ENCODE peak calls at places on chromosome 20, in ten cellular contexts. One of them, this sample, is unnamed.

GRCh38 chr20:7882076-7882475 is 58.2 kb downstream of the HAO1 start:
- DNase-seq in transverse colon: no peak
- DNase-seq in H1: no peak
- DNase-seq in GM12891: no peak
- DNase-seq in IMR-90: no peak
- DNase-seq in heart left ventricle: no peak
- DNase-seq in ovary: no peak
- DNase-seq in uterus: no peak
- DNase-seq in upper lobe of left lung: no peak
- DNase-seq in HCT116: no peak
- DNase-seq in this sample: no peak

GRCh38 chr20:42588847-42589246 is 600.9 kb downstream of the PTPRT start:
- DNase-seq in uterus: no peak
- DNase-seq in HCT116: no peak
- DNase-seq in ovary: no peak
- DNase-seq in heart left ventricle: no peak
- DNase-seq in IMR-90: no peak
- DNase-seq in H1: no peak
- DNase-seq in transverse colon: no peak
- DNase-seq in GM12891: no peak
- DNase-seq in upper lobe of left lung: no peak
- DNase-seq in this sample: no peak

GRCh38 chr20:24425523-24425922 is 43.9 kb upstream of the SYNDIG1 start:
- DNase-seq in GM12891: no peak
- DNase-seq in heart left ventricle: no peak
- DNase-seq in ovary: no peak
- DNase-seq in uterus: no peak
- DNase-seq in transverse colon: no peak
- DNase-seq in IMR-90: no peak
- DNase-seq in upper lobe of left lung: no peak
- DNase-seq in HCT116: no peak
- DNase-seq in H1: no peak
- DNase-seq in this sample: no peak

GRCh38 chr20:46011631-46012482 is 3.1 kb downstream of the MMP9 start:
- DNase-seq in upper lobe of left lung: peak
- DNase-seq in uterus: no peak
- DNase-seq in heart left ventricle: peak
- DNase-seq in transverse colon: peak
- DNase-seq in ovary: no peak
- DNase-seq in GM12891: no peak
- DNase-seq in HCT116: peak
- DNase-seq in H1: peak
- DNase-seq in IMR-90: peak
- DNase-seq in this sample: peak

GRCh38 chr20:699811-700338 is 24.3 kb upstream of the SCRT2 start:
- DNase-seq in GM12891: no peak
- DNase-seq in ovary: no peak
- DNase-seq in heart left ventricle: peak
- DNase-seq in IMR-90: no peak
- DNase-seq in H1: no peak
- DNase-seq in transverse colon: no peak
- DNase-seq in upper lobe of left lung: no peak
- DNase-seq in uterus: no peak
- DNase-seq in HCT116: no peak
- DNase-seq in this sample: no peak

GRCh38 chr20:45111799-45112471 is 3.0 kb downstream of the WFDC5 start:
- DNase-seq in transverse colon: no peak
- DNase-seq in upper lobe of left lung: no peak
- DNase-seq in IMR-90: no peak
- DNase-seq in ovary: no peak
- DNase-seq in uterus: no peak
- DNase-seq in GM12891: no peak
- DNase-seq in H1: no peak
- DNase-seq in HCT116: no peak
- DNase-seq in heart left ventricle: no peak
- DNase-seq in this sample: no peak

GRCh38 chr20:9330151-9330550 is 184.2 kb upstream of the LAMP5 start:
- DNase-seq in heart left ventricle: no peak
- DNase-seq in upper lobe of left lung: no peak
- DNase-seq in uterus: no peak
- DNase-seq in IMR-90: no peak
- DNase-seq in ovary: no peak
- DNase-seq in transverse colon: peak
- DNase-seq in HCT116: no peak
- DNase-seq in GM12891: no peak
- DNase-seq in H1: no peak
- DNase-seq in this sample: no peak

GRCh38 chr20:59153355-59153681 is 10.3 kb upstream of the ZNF831 start:
- DNase-seq in transverse colon: no peak
- DNase-seq in GM12891: no peak
- DNase-seq in HCT116: no peak
- DNase-seq in upper lobe of left lung: peak
- DNase-seq in heart left ventricle: no peak
- DNase-seq in ovary: peak
- DNase-seq in H1: no peak
- DNase-seq in uterus: no peak
- DNase-seq in IMR-90: no peak
- DNase-seq in this sample: no peak

GRCh38 chr20:58219342-58219700 is 9.1 kb downstream of the ANKRD60 start:
- DNase-seq in uterus: no peak
- DNase-seq in ovary: no peak
- DNase-seq in transverse colon: no peak
- DNase-seq in IMR-90: peak
- DNase-seq in heart left ventricle: no peak
- DNase-seq in upper lobe of left lung: no peak
- DNase-seq in HCT116: no peak
- DNase-seq in H1: no peak
- DNase-seq in GM12891: no peak
- DNase-seq in this sample: peak

GRCh38 chr20:49276201-49276894 is 1.5 kb downstream of the ZNFX1 start:
- DNase-seq in transverse colon: peak
- DNase-seq in upper lobe of left lung: no peak
- DNase-seq in IMR-90: peak
- DNase-seq in ovary: no peak
- DNase-seq in GM12891: no peak
- DNase-seq in heart left ventricle: no peak
- DNase-seq in H1: no peak
- DNase-seq in uterus: no peak
- DNase-seq in HCT116: no peak
- DNase-seq in this sample: peak

GRCh38 chr20:18995455-18995854 is 181.9 kb downstream of the SCP2D1 start:
- DNase-seq in H1: no peak
- DNase-seq in ovary: no peak
- DNase-seq in heart left ventricle: no peak
- DNase-seq in HCT116: no peak
- DNase-seq in IMR-90: no peak
- DNase-seq in GM12891: no peak
- DNase-seq in uterus: peak
- DNase-seq in transverse colon: no peak
- DNase-seq in upper lobe of left lung: no peak
- DNase-seq in this sample: no peak

GRCh38 chr20:50930139-50931047 is 844 bp downstream of the ADNP start:
- DNase-seq in ovary: peak
- DNase-seq in uterus: peak
- DNase-seq in HCT116: no peak
- DNase-seq in upper lobe of left lung: peak
- DNase-seq in H1: no peak
- DNase-seq in heart left ventricle: peak
- DNase-seq in IMR-90: no peak
- DNase-seq in transverse colon: peak
- DNase-seq in GM12891: no peak
- DNase-seq in this sample: no peak

GRCh38 chr20:50931306-50932015 is at the start of gene ADNP:
- DNase-seq in transverse colon: peak
- DNase-seq in HCT116: peak
- DNase-seq in upper lobe of left lung: peak
- DNase-seq in GM12891: peak
- DNase-seq in IMR-90: peak
- DNase-seq in uterus: peak
- DNase-seq in ovary: peak
- DNase-seq in heart left ventricle: peak
- DNase-seq in H1: peak
- DNase-seq in this sample: peak

GRCh38 chr20:50928469-50928868 is 2.8 kb downstream of the ADNP start:
- DNase-seq in GM12891: no peak
- DNase-seq in uterus: no peak
- DNase-seq in transverse colon: no peak
- DNase-seq in H1: no peak
- DNase-seq in heart left ventricle: no peak
- DNase-seq in HCT116: no peak
- DNase-seq in ovary: no peak
- DNase-seq in upper lobe of left lung: no peak
- DNase-seq in IMR-90: no peak
- DNase-seq in this sample: no peak

GRCh38 chr20:50931048-50931305 is 260 bp downstream of the ADNP start:
- DNase-seq in heart left ventricle: no peak
- DNase-seq in GM12891: peak
- DNase-seq in upper lobe of left lung: no peak
- DNase-seq in ovary: no peak
- DNase-seq in HCT116: no peak
- DNase-seq in transverse colon: no peak
- DNase-seq in IMR-90: no peak
- DNase-seq in H1: no peak
- DNase-seq in uterus: no peak
- DNase-seq in this sample: no peak

DNA sequence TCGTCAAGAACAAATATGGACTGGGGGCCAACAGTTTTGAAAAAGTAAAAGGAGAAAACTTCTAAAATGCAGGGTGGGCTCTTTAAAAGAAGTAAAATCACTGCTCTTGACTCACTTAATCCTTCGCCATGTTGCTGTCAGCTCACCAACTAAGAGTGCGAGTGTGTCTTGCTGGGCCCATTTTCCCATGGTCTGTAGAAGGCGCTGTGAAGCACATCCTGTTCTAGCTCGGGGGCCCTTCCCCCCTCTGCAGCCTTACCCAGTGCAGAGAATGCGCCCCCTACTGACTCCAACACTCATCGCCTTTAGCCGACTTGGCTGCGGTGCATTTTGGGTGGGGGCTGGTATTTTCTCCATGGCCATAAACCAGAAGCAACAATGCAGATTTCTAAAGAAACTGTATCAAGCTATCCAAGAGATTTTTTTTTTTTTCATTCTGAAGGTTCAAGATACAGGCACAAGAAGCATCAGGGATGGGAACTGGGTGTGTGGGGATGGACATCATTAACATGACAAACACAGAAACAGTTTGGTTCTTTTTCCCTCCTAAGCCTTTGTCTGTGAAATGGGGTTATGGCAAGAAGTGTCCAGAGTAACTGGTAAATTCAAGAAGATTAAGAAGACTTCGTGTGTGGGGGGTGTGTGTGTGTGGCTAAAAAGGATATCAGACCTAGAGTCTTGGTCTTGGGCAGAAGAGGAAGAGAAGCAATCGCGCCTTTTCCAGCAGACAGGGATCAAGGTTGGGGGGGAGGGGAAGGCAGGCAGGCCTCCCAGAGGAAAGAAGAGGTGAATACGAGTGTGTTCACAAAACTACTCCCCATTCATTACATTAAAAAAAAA is 1.7 kb downstream of the ADNP start:
- DNase-seq in upper lobe of left lung: no peak
- DNase-seq in heart left ventricle: peak
- DNase-seq in H1: peak
- DNase-seq in transverse colon: peak
- DNase-seq in ovary: peak
- DNase-seq in uterus: peak
- DNase-seq in IMR-90: peak
- DNase-seq in GM12891: peak
- DNase-seq in HCT116: peak
- DNase-seq in this sample: peak
- TF ChIP-seq POLR2A in upper lobe of left lung: no peak
- TF ChIP-seq POLR2A in heart left ventricle: no peak
- TF ChIP-seq POLR2A in H1: peak
- TF ChIP-seq POLR2A in transverse colon: no peak
- TF ChIP-seq POLR2A in ovary: no peak
- TF ChIP-seq POLR2A in uterus: no peak
- TF ChIP-seq POLR2A in IMR-90: peak
- TF ChIP-seq POLR2A in GM12891: peak
- TF ChIP-seq POLR2A in HCT116: no peak
- TF ChIP-seq POLR2A in this sample: no peak

DNA sequence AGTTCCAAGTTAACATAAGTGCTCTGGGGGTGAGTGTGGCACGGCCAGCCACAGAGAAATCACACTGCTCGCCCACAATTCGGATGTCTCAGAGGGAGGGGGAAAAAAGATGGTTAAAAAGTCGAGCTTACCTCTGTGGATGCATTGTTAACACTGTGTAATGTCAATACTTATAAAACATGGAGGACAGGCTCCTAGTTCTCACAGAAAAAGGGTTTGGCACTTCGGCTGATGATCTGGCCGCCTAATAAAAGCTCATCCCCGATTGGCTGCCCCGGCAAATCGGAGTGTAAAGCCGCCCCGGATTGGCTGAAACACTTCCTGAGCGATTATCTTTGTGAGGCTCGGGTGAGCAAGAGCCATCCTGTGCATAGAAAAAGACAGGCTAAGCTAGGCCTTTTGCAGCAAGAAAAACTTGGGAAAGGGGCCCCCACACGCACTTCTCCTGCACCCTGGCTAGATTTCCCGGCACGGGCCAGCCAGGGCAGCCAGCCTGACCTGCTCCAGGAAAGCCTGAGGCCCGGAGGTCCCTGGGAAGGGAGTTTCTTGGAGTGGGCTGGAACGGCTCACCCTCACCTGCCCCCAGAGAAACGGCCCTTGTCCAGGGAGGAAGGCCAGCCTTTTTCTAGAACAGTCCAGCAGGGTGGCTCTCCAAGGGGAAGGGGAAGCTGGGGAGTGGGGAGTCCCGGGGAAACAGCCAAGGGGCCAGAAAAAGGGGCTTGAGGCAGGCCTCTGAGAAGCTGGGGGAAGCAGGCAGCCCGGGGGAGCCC is at the start of gene ZMYND8:
- DNase-seq in ovary: peak
- DNase-seq in H1: peak
- DNase-seq in IMR-90: peak
- DNase-seq in uterus: peak
- DNase-seq in transverse colon: peak
- DNase-seq in upper lobe of left lung: peak
- DNase-seq in heart left ventricle: peak
- DNase-seq in GM12891: peak
- DNase-seq in HCT116: peak
- DNase-seq in this sample: peak
- TF ChIP-seq POLR2A in ovary: no peak
- TF ChIP-seq POLR2A in H1: no peak
- TF ChIP-seq POLR2A in IMR-90: peak
- TF ChIP-seq POLR2A in uterus: peak
- TF ChIP-seq POLR2A in transverse colon: peak
- TF ChIP-seq POLR2A in upper lobe of left lung: no peak
- TF ChIP-seq POLR2A in heart left ventricle: no peak
- TF ChIP-seq POLR2A in GM12891: peak
- TF ChIP-seq POLR2A in HCT116: peak
- TF ChIP-seq POLR2A in this sample: peak

GRCh38 chr20:51910202-51911050 is 108.1 kb upstream of the SALL4 start:
- DNase-seq in ovary: no peak
- DNase-seq in transverse colon: no peak
- DNase-seq in uterus: no peak
- DNase-seq in HCT116: no peak
- DNase-seq in GM12891: no peak
- DNase-seq in IMR-90: peak
- DNase-seq in H1: no peak
- DNase-seq in heart left ventricle: no peak
- DNase-seq in upper lobe of left lung: no peak
- DNase-seq in this sample: no peak
- TF ChIP-seq POLR2A in ovary: no peak
- TF ChIP-seq POLR2A in transverse colon: no peak
- TF ChIP-seq POLR2A in uterus: no peak
- TF ChIP-seq POLR2A in HCT116: no peak
- TF ChIP-seq POLR2A in GM12891: no peak
- TF ChIP-seq POLR2A in IMR-90: no peak
- TF ChIP-seq POLR2A in H1: no peak
- TF ChIP-seq POLR2A in heart left ventricle: no peak
- TF ChIP-seq POLR2A in upper lobe of left lung: no peak
- TF ChIP-seq POLR2A in this sample: no peak

GRCh38 chr20:20761302-20761701 is 48.9 kb upstream of the RALGAPA2 start:
- DNase-seq in transverse colon: no peak
- DNase-seq in HCT116: no peak
- DNase-seq in IMR-90: no peak
- DNase-seq in H1: no peak
- DNase-seq in upper lobe of left lung: no peak
- DNase-seq in uterus: no peak
- DNase-seq in heart left ventricle: no peak
- DNase-seq in ovary: no peak
- DNase-seq in GM12891: no peak
- DNase-seq in this sample: no peak
- TF ChIP-seq POLR2A in transverse colon: no peak
- TF ChIP-seq POLR2A in HCT116: no peak
- TF ChIP-seq POLR2A in IMR-90: no peak
- TF ChIP-seq POLR2A in H1: no peak
- TF ChIP-seq POLR2A in upper lobe of left lung: no peak
- TF ChIP-seq POLR2A in uterus: no peak
- TF ChIP-seq POLR2A in heart left ventricle: no peak
- TF ChIP-seq POLR2A in ovary: no peak
- TF ChIP-seq POLR2A in GM12891: no peak
- TF ChIP-seq POLR2A in this sample: no peak

This sample was measured in H54.